ENCODE peak calls at places on chromosomes 12 and 14, in five cellular contexts. H is stomach, W is uterus, N is tibial artery, A is GM06990. C is an unnamed sample.

GRCh38 chr12:125210104-125210755 is 145.0 kb downstream of the AACS start:
- DNase-seq in A (no peak), H (no peak), W (no peak), N (no peak), C (no peak)

GRCh38 chr12:8054821-8055220 is 11.3 kb downstream of the C3AR1 start:
- DNase-seq in W (no peak), N (no peak), A (no peak), H (no peak), C (no peak)

GRCh38 chr12:111149299-111149698 is 219.6 kb downstream of the PHETA1 start:
- DNase-seq in N (no peak), H (no peak), A (no peak), W (no peak), C (no peak)

GRCh38 chr12:12909995-12910391 is 18.6 kb downstream of the GPRC5A start:
- DNase-seq in H (no peak), A (no peak), N (no peak), W (no peak), C (peak; percentile 60)

GRCh38 chr12:88553941-88554658 is 26.2 kb downstream of the KITLG start:
- DNase-seq in W (no peak), A (no peak), N (no peak), H (no peak), C (no peak)

GRCh38 chr14:39673141-39674133 is 241.2 kb upstream of the FBXO33 start:
- DNase-seq in W (no peak), A (no peak), N (no peak), H (no peak), C (no peak)

GRCh38 chr12:13503094-13503835 is 306.7 kb downstream of the EMP1 start:
- DNase-seq in W (no peak), H (no peak), A (no peak), N (no peak), C (no peak)

GRCh38 chr12:129911437-129912049 is 7.7 kb upstream of the TMEM132D start:
- DNase-seq in A (no peak), W (no peak), N (no peak), H (peak; percentile 63), C (no peak)

GRCh38 chr12:59079029-59079428 is 158.7 kb upstream of the LRIG3 start:
- DNase-seq in H (no peak), N (no peak), W (no peak), A (no peak), C (no peak)

GRCh38 chr14:91367173-91368171 is 50.1 kb downstream of the CCDC88C start:
- DNase-seq in W (no peak), H (peak; percentile 85), A (peak; percentile 76), N (no peak), C (no peak)

GRCh38 chr12:88206636-88207035 is 64.5 kb downstream of the TMTC3 start:
- DNase-seq in W (no peak), H (no peak), A (no peak), N (no peak), C (no peak)

GRCh38 chr14:50335389-50335788 is 23.3 kb downstream of the DMAC2L start:
- DNase-seq in N (peak; percentile 79), H (no peak), W (peak; percentile 74), A (no peak), C (peak; percentile 64)

GRCh38 chr14:64506751-64507150 is 2.2 kb downstream of the ZBTB1 start:
- DNase-seq in H (no peak), A (no peak), N (no peak), W (no peak), C (no peak)
- H3K4me3 ChIP-seq in H (peak overlapping the region; percentile 69), A (peak overlapping the region; percentile 92), N (peak overlapping the region; percentile 92), W (no peak overlapping the region), C (no peak overlapping the region)

DNA sequence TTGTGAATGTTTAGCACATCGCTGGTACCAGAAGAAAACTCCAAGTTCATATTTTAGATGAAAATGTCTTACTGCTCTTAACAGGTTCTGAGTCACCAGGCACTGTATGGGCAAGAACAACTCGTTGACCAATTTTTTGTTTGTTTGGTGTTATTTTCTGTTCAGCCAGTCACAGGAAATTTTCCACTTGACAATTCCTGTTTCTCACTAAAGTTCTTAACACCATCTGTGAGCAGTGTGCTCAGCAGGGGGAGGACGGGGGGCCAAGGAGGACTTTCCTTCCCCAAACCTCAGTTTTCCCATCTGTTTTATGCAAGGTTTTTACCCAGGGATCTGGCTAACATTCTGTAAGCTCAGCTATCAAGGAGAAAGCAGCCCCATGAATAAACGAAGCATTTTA is 3.0 kb downstream of the NUAK1 start:
- DNase-seq in W (no peak), N (no peak), A (no peak), H (no peak), C (peak; percentile 16)
- H3K4me3 ChIP-seq in W (peak overlapping the region; percentile 91), N (peak overlapping the region; percentile 82), A (no peak overlapping the region), H (peak overlapping the region; percentile 76), C (peak overlapping the region; percentile 6)

GRCh38 chr12:27969901-27970390 is 2.6 kb downstream of the PTHLH start:
- DNase-seq in H (peak; percentile 72), N (peak; percentile 76), A (peak; percentile 79), W (peak; percentile 40), C (peak; percentile 30)
- H3K4me3 ChIP-seq in H (peak overlapping the region; percentile 72), N (peak overlapping the region; percentile 47), A (peak overlapping the region; percentile 54), W (peak overlapping the region; percentile 47), C (peak overlapping the region; percentile 40)

DNA sequence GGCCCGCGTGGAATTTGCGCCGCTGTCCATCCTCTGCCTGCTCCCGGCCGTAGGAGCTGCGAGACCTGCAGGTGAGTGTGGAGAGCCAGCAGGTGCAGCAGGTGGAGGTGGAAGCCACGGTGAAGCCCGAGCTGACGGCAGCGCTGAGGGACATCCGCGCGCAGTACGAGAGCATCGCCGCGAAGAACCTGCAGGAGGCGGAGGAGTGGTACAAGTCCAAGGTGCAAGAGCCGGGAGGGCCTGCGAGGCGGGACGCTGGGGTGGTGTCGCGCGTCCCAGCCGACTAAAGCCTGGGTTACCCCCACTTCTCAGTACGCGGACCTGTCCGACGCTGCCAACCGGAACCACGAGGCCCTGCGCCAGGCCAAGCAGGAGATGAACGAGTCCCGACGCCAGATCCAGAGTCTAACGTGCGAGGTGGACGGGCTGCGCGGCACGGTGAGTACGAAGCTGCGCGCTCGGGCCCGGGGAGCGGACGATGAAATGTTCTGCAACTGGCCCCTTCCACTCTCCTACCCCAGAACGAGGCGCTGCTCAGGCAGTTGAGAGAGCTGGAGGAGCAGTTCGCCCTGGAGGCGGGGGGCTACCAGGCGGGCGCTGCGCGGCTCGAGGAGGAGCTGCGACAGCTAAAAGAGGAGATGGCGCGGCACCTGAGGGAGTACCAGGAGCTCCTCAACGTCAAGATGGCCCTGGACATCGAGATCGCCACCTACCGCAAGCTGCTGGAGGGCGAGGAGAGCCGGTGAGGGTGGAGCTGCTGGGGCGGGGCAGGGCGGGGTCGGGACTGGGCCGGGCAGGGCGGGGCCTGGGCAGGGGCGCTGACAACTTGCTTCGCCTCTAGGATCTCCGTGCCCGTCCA is 2.1 kb downstream of the PRPH start:
- DNase-seq in H (peak; percentile 43), W (no peak), A (peak; percentile 58), N (peak; percentile 60), C (no peak)
- H3K4me3 ChIP-seq in H (peak overlapping the region; percentile 33), W (no peak overlapping the region), A (peak overlapping the region; percentile 40), N (no peak overlapping the region), C (no peak overlapping the region)

DNA sequence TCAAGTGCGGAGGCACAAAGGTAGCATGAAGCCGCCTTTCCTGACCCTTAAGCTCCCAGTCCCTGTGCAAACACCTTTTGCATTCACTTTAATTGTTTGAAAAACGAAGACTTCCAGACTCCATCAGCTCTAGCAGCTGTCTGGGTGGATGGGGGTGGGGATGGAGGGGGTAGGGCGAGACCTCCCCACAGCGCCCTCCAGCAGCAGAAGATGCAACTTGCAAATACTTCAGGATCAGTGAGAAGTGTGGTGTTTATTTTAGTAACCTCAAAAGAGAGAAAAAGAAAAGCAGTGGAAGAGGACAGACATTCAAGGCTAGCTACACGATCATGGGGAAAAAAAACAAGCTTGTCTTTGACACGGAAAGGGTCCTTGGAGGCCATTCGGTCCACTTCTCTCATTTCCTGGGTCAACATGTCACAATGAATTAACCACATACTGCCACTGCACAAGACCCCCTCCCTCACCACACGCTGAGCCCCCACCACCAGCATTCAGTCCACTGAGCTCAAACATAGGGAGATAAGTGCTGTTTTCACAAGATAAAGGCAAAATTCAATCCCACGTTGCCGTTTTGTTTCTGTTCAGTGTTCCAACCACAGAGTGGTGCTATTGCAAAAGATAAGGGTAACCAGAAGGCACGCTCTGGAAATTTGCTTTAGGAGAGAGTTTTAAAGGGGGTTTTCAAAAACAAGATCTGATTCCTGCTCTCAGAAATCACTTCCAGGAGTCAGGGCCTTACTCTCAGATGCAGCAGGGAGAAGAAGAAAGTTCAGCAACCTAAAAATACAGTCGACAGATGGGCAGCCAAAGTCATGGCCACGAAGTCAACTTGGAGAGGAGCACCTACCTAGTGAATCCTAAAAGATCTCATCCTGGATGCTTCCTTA is 3.3 kb upstream of the NTF3 start:
- DNase-seq in H (no peak), A (no peak), W (no peak), N (no peak), C (no peak)
- H3K4me3 ChIP-seq in H (no peak overlapping the region), A (no peak overlapping the region), W (no peak overlapping the region), N (no peak overlapping the region), C (no peak overlapping the region)

GRCh38 chr12:106673151-106673550 is 90.3 kb downstream of the RFX4 start:
- DNase-seq in N (no peak), W (no peak), H (no peak), A (no peak), C (no peak)
- H3K4me3 ChIP-seq in N (no peak overlapping the region), W (no peak overlapping the region), H (no peak overlapping the region), A (no peak overlapping the region), C (no peak overlapping the region)

C was measured in ovary.